ENCODE peak calls at places on chromosome 9, in ten cellular contexts. O is psoas muscle; T is right atrium auricular region; V is endothelial cell of umbilical vein; Y is PC-9; B is CD8-positive, alpha-beta T cell; D is thyroid gland; M is stomach; X is heart right ventricle; Z is MM.1S. F is an unnamed sample.

GRCh38 chr9:129351642-129352151 is 173.6 kb upstream of the IER5L start:
- DNase-seq in O (no peak), T (no peak), V (no peak), Y (no peak), B (no peak), D (no peak), M (no peak), X (no peak), Z (no peak), F (peak; percentile 29)

GRCh38 chr9:76023715-76024195 is 133.3 kb downstream of the PCSK5 start:
- DNase-seq in O (no peak), T (no peak), V (no peak), Y (no peak), B (peak; percentile 45), D (no peak), M (no peak), X (no peak), Z (peak; percentile 16), F (no peak)

GRCh38 chr9:131951905-131952304 is 127.8 kb downstream of the MED27 start:
- DNase-seq in O (peak; percentile 62), T (peak; percentile 65), V (peak; percentile 41), Y (no peak), B (no peak), D (peak; percentile 8), M (no peak), X (peak; percentile 51), Z (no peak), F (peak; percentile 78)

GRCh38 chr9:1051286-1052118 is 1.3 kb downstream of the DMRT2 start:
- DNase-seq in O (peak; percentile 47), T (no peak), V (no peak), Y (no peak), B (no peak), D (peak; percentile 75), M (peak; percentile 38), X (no peak), Z (peak; percentile 82), F (no peak)

GRCh38 chr9:110214553-110214952 is 6.6 kb upstream of the C9orf152 start:
- DNase-seq in O (no peak), T (no peak), V (no peak), Y (no peak), B (no peak), D (no peak), M (no peak), X (no peak), Z (peak; percentile 58), F (no peak)

GRCh38 chr9:35728041-35728971 is 3.7 kb downstream of the TLN1 start:
- DNase-seq in O (peak; percentile 83), T (peak; percentile 92), V (peak; percentile 71), Y (peak; percentile 53), B (peak; percentile 22), D (peak; percentile 70), M (peak; percentile 49), X (peak; percentile 85), Z (peak; percentile 29), F (peak; percentile 92)

GRCh38 chr9:129923589-129923988 is 88.3 kb downstream of the USP20 start:
- DNase-seq in O (no peak), T (no peak), V (no peak), Y (no peak), B (no peak), D (no peak), M (no peak), X (no peak), Z (no peak), F (no peak)

GRCh38 chr9:135805422-135806022 is 101.8 kb downstream of the CAMSAP1 start:
- DNase-seq in O (no peak), T (no peak), V (no peak), Y (no peak), B (no peak), D (no peak), M (no peak), X (no peak), Z (no peak), F (peak; percentile 40)

GRCh38 chr9:21744874-21745273 is 57.6 kb upstream of the MTAP start:
- DNase-seq in O (no peak), T (no peak), V (no peak), Y (no peak), B (no peak), D (no peak), M (no peak), X (no peak), Z (no peak), F (no peak)

GRCh38 chr9:16191691-16192402 is 639.0 kb downstream of the CCDC171 start:
- DNase-seq in O (peak; percentile 80), T (peak; percentile 85), V (peak; percentile 60), Y (peak; percentile 66), B (peak; percentile 32), D (peak; percentile 84), M (peak; percentile 79), X (peak; percentile 76), Z (peak; percentile 40), F (peak; percentile 84)

GRCh38 chr9:136016221-136016881 is 55.2 kb upstream of the UBAC1 start:
- DNase-seq in O (peak; percentile 9), T (no peak), V (no peak), Y (no peak), B (no peak), D (no peak), M (no peak), X (no peak), Z (no peak), F (peak; percentile 35)

GRCh38 chr9:111542497-111543254 is 17.7 kb downstream of the ZNF483 start:
- DNase-seq in O (no peak), T (no peak), V (no peak), Y (no peak), B (no peak), D (no peak), M (no peak), X (no peak), Z (no peak), F (no peak)

DNA sequence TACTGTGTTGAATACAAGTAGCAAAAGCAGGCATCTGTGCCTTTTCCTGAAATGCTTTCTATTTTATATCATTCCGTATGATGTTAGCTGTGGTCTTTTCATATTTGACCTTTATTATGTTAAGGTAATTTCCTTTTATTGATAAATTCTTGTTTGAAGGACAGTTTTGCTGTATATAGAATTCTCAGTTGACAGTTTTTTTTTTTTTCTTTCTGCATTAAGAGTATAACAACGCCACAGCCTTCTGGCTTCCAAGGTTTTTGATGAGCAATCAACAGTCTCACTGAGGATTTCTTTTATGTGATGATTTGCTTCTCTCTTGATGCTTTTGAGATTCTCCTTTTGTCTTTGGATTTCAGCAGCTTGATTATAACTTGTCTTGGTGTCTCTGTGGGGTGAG is 23.6 kb downstream of the ZNF483 start:
- DNase-seq in O (no peak), T (no peak), V (no peak), Y (no peak), B (no peak), D (no peak), M (no peak), X (no peak), Z (no peak), F (no peak)
- H3K9me3 ChIP-seq in O (peaks cover 65% of the 10 kb centered on the region), T (peaks cover 100% of the 10 kb centered on the region), V (peaks cover 6% of the 10 kb centered on the region), Y (peaks cover 55% of the 10 kb centered on the region), B (peaks cover 33% of the 10 kb centered on the region), D (peaks cover 13% of the 10 kb centered on the region), M (peaks cover 97% of the 10 kb centered on the region), X (peaks cover 43% of the 10 kb centered on the region), Z (no peaks in the 10 kb centered on the region), F (peaks cover 12% of the 10 kb centered on the region)

DNA sequence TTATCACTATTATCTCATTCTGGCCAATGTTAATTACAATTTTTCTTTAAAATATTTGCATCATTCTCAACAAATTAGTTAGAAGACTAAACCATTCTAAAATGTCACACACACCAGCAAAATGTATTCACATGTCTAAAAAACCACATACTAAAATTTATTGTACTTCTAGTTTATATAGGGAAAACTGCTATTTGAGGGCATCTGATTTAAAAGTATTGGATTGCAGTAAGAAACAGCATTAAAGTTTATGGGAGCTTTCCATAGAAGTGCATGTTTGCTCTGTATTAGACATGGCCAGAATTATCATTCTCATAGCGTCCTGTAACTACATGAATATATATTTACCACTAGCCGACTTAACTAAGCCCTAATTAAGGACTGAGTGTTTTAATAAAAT is 150.3 kb downstream of the PBX3 start:
- DNase-seq in O (no peak), T (no peak), V (no peak), Y (no peak), B (no peak), D (no peak), M (no peak), X (no peak), Z (no peak), F (no peak)
- H3K4me1 ChIP-seq in O (no peaks in the 10 kb centered on the region), T (no peaks in the 10 kb centered on the region), V (peaks cover 3% of the 10 kb centered on the region), Y (no peaks in the 10 kb centered on the region), B (no peaks in the 10 kb centered on the region), D (no peaks in the 10 kb centered on the region), M (no peaks in the 10 kb centered on the region), X (peaks cover 4% of the 10 kb centered on the region), Z (no peaks in the 10 kb centered on the region), F (no peaks in the 10 kb centered on the region)

GRCh38 chr9:130932220-130933069 is 6.6 kb downstream of the FIBCD1 start:
- DNase-seq in O (no peak), T (no peak), V (no peak), Y (peak; percentile 42), B (no peak), D (no peak), M (no peak), X (peak; percentile 79), Z (no peak), F (no peak)

GRCh38 chr9:130930804-130931349 is 8.2 kb downstream of the FIBCD1 start:
- DNase-seq in O (no peak), T (no peak), V (no peak), Y (no peak), B (no peak), D (no peak), M (no peak), X (no peak), Z (no peak), F (no peak)

GRCh38 chr9:130930132-130930803 is 8.8 kb downstream of the FIBCD1 start:
- DNase-seq in O (no peak), T (no peak), V (no peak), Y (no peak), B (no peak), D (no peak), M (no peak), X (no peak), Z (no peak), F (no peak)

GRCh38 chr9:130933114-130934046 is 5.7 kb downstream of the FIBCD1 start:
- DNase-seq in O (no peak), T (no peak), V (no peak), Y (peak; percentile 55), B (no peak), D (no peak), M (no peak), X (no peak), Z (no peak), F (no peak)

GRCh38 chr9:130931508-130932150 is 7.4 kb downstream of the FIBCD1 start:
- DNase-seq in O (no peak), T (no peak), V (no peak), Y (no peak), B (no peak), D (no peak), M (no peak), X (no peak), Z (no peak), F (no peak)
- H3K27ac ChIP-seq in O (no peak overlapping the region), T (peak overlapping the region; percentile 74), V (no peak overlapping the region), Y (no peak overlapping the region), B (no peak overlapping the region), D (no peak overlapping the region), M (no peak overlapping the region), X (no peak overlapping the region), Z (no peak overlapping the region), F (no peak overlapping the region)

DNA sequence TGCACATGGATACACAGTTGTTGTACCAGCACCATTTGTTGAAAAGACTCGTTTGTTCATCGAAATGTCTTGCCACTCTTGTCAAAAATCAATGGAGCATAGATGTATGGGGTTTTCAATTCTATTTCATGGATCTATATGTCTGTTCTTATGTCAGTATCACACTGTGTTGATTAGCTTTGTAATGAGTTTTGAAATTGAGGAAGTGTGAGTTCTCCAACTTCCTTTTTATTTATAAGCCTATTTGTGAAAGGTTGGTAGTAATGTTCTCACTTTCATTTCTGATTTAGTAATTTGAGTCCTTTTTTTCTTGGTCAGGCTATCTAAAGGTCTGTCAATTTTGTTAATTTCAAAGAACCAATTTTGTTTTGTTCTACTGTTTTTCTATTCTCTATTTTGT is 26.1 kb downstream of the ZNF510 start:
- DNase-seq in O (no peak), T (no peak), V (no peak), Y (no peak), B (no peak), D (no peak), M (no peak), X (no peak), Z (no peak), F (no peak)
- H3K9me3 ChIP-seq in O (peaks cover 88% of the 10 kb centered on the region), T (peaks cover 94% of the 10 kb centered on the region), V (no peaks in the 10 kb centered on the region), Y (peaks cover 37% of the 10 kb centered on the region), B (peaks cover 46% of the 10 kb centered on the region), D (peaks cover 3% of the 10 kb centered on the region), M (peaks cover 100% of the 10 kb centered on the region), X (peaks cover 35% of the 10 kb centered on the region), Z (no peaks in the 10 kb centered on the region), F (peaks cover 25% of the 10 kb centered on the region)